ENCODE peak calls at places on chromosomes 3 and 15, in ten cellular contexts. One of them, this sample, is unnamed.
A peak's percentile ranks its signal among the peaks of the same experiment; 100 is the strongest.

GRCh38 chr15:98505611-98506031 is 142.7 kb upstream of the IGF1R start:
- DNase-seq in endothelial cell of umbilical vein: no peak
- DNase-seq in IMR-90: no peak
- DNase-seq in stomach: no peak
- DNase-seq in A549: no peak
- DNase-seq in transverse colon: no peak
- DNase-seq in sigmoid colon: peak; percentile 77
- DNase-seq in K562: no peak
- DNase-seq in heart left ventricle: no peak
- DNase-seq in tibial nerve: peak; percentile 67
- DNase-seq in this sample: peak; percentile 57

GRCh38 chr15:25863067-25863967 is at the start of gene ATP10A:
- DNase-seq in IMR-90: peak; percentile 71
- DNase-seq in sigmoid colon: peak; percentile 74
- DNase-seq in A549: peak; percentile 29
- DNase-seq in heart left ventricle: peak; percentile 49
- DNase-seq in transverse colon: no peak
- DNase-seq in stomach: no peak
- DNase-seq in K562: no peak
- DNase-seq in tibial nerve: no peak
- DNase-seq in endothelial cell of umbilical vein: no peak
- DNase-seq in this sample: no peak

GRCh38 chr3:188303823-188304222 is 149.9 kb downstream of the LPP start:
- DNase-seq in heart left ventricle: no peak
- DNase-seq in K562: no peak
- DNase-seq in sigmoid colon: no peak
- DNase-seq in transverse colon: no peak
- DNase-seq in endothelial cell of umbilical vein: no peak
- DNase-seq in tibial nerve: no peak
- DNase-seq in stomach: no peak
- DNase-seq in A549: no peak
- DNase-seq in IMR-90: no peak
- DNase-seq in this sample: no peak

GRCh38 chr3:170738756-170739155 is 131.2 kb downstream of the RPL22L1 start:
- DNase-seq in stomach: no peak
- DNase-seq in endothelial cell of umbilical vein: no peak
- DNase-seq in tibial nerve: no peak
- DNase-seq in K562: no peak
- DNase-seq in A549: no peak
- DNase-seq in transverse colon: no peak
- DNase-seq in IMR-90: no peak
- DNase-seq in sigmoid colon: no peak
- DNase-seq in heart left ventricle: no peak
- DNase-seq in this sample: no peak

GRCh38 chr3:62940763-62941632 is 65.8 kb upstream of the CADPS start:
- DNase-seq in IMR-90: peak; percentile 1
- DNase-seq in heart left ventricle: no peak
- DNase-seq in sigmoid colon: no peak
- DNase-seq in K562: peak; percentile 2
- DNase-seq in endothelial cell of umbilical vein: no peak
- DNase-seq in tibial nerve: no peak
- DNase-seq in A549: no peak
- DNase-seq in stomach: no peak
- DNase-seq in transverse colon: no peak
- DNase-seq in this sample: no peak

GRCh38 chr15:64150236-64150578 is 1.3 kb upstream of the SNX22 start:
- DNase-seq in tibial nerve: no peak
- DNase-seq in IMR-90: no peak
- DNase-seq in stomach: no peak
- DNase-seq in sigmoid colon: peak; percentile 52
- DNase-seq in transverse colon: no peak
- DNase-seq in endothelial cell of umbilical vein: no peak
- DNase-seq in heart left ventricle: no peak
- DNase-seq in K562: peak; percentile 58
- DNase-seq in A549: no peak
- DNase-seq in this sample: peak; percentile 68

GRCh38 chr15:62999923-63000484 is 42.5 kb upstream of the TPM1 start:
- DNase-seq in heart left ventricle: no peak
- DNase-seq in sigmoid colon: no peak
- DNase-seq in A549: no peak
- DNase-seq in IMR-90: no peak
- DNase-seq in endothelial cell of umbilical vein: no peak
- DNase-seq in K562: no peak
- DNase-seq in stomach: no peak
- DNase-seq in transverse colon: no peak
- DNase-seq in tibial nerve: no peak
- DNase-seq in this sample: peak; percentile 13

GRCh38 chr15:39300451-39301153 is 280.3 kb upstream of the THBS1 start:
- DNase-seq in endothelial cell of umbilical vein: peak; percentile 81
- DNase-seq in IMR-90: peak; percentile 66
- DNase-seq in K562: no peak
- DNase-seq in tibial nerve: no peak
- DNase-seq in transverse colon: no peak
- DNase-seq in sigmoid colon: no peak
- DNase-seq in A549: peak; percentile 30
- DNase-seq in stomach: no peak
- DNase-seq in heart left ventricle: no peak
- DNase-seq in this sample: no peak

DNA sequence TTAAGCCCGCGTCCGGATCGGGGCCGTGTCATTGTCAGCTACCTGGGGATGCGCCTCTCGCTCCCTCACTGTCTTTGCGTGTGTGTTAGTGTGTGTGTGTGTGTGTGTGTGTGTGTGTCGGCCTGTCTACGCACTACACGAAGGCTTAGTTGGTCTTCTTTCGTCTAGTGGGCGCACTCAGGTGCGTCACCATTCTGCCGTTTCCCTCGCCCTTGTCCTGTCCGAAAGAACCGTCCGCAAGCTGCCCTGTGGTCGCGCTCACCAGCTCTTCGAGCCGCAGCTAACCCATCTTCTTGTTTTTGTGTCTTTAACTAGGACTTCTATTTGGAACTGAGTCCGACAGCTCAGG is 650 bp upstream of the PAQR9 start:
- DNase-seq in IMR-90: peak; percentile 4
- DNase-seq in endothelial cell of umbilical vein: no peak
- DNase-seq in sigmoid colon: no peak
- DNase-seq in stomach: no peak
- DNase-seq in transverse colon: no peak
- DNase-seq in tibial nerve: no peak
- DNase-seq in heart left ventricle: no peak
- DNase-seq in A549: no peak
- DNase-seq in K562: no peak
- DNase-seq in this sample: no peak
- H3K4me3 ChIP-seq in IMR-90: peak overlapping the region; percentile 20
- H3K4me3 ChIP-seq in endothelial cell of umbilical vein: peak overlapping the region; percentile 35
- H3K4me3 ChIP-seq in sigmoid colon: peak overlapping the region; percentile 43
- H3K4me3 ChIP-seq in stomach: peak overlapping the region; percentile 68
- H3K4me3 ChIP-seq in transverse colon: no peak overlapping the region
- H3K4me3 ChIP-seq in tibial nerve: peak overlapping the region; percentile 60
- H3K4me3 ChIP-seq in heart left ventricle: peak overlapping the region; percentile 71
- H3K4me3 ChIP-seq in A549: peak overlapping the region; percentile 59
- H3K4me3 ChIP-seq in K562: peak overlapping the region; percentile 72
- H3K4me3 ChIP-seq in this sample: no peak overlapping the region

GRCh38 chr3:128804817-128805166 is 74.6 kb upstream of the ACAD9 start:
- DNase-seq in K562: no peak
- DNase-seq in stomach: no peak
- DNase-seq in transverse colon: no peak
- DNase-seq in endothelial cell of umbilical vein: no peak
- DNase-seq in A549: no peak
- DNase-seq in IMR-90: no peak
- DNase-seq in sigmoid colon: no peak
- DNase-seq in tibial nerve: no peak
- DNase-seq in heart left ventricle: no peak
- DNase-seq in this sample: no peak
- TF ChIP-seq POLR2A in K562: no peak
- TF ChIP-seq POLR2A in stomach: no peak
- TF ChIP-seq POLR2A in transverse colon: no peak
- TF ChIP-seq POLR2A in endothelial cell of umbilical vein: no peak
- TF ChIP-seq POLR2A in A549: no peak
- TF ChIP-seq POLR2A in IMR-90: no peak
- TF ChIP-seq POLR2A in sigmoid colon: no peak
- TF ChIP-seq POLR2A in tibial nerve: no peak
- TF ChIP-seq POLR2A in heart left ventricle: no peak
- TF ChIP-seq POLR2A in this sample: no peak

GRCh38 chr15:90957105-90957790 is 2.6 kb downstream of the RCCD1 start:
- DNase-seq in endothelial cell of umbilical vein: peak; percentile 40
- DNase-seq in K562: no peak
- DNase-seq in stomach: peak; percentile 42
- DNase-seq in IMR-90: peak; percentile 39
- DNase-seq in sigmoid colon: no peak
- DNase-seq in tibial nerve: no peak
- DNase-seq in heart left ventricle: no peak
- DNase-seq in A549: no peak
- DNase-seq in transverse colon: no peak
- DNase-seq in this sample: no peak

GRCh38 chr15:90956551-90957104 is 1.9 kb downstream of the RCCD1 start:
- DNase-seq in A549: peak; percentile 66
- DNase-seq in K562: no peak
- DNase-seq in heart left ventricle: peak; percentile 70
- DNase-seq in endothelial cell of umbilical vein: peak; percentile 79
- DNase-seq in tibial nerve: peak; percentile 63
- DNase-seq in IMR-90: peak; percentile 70
- DNase-seq in sigmoid colon: peak; percentile 87
- DNase-seq in transverse colon: peak; percentile 82
- DNase-seq in stomach: peak; percentile 83
- DNase-seq in this sample: peak; percentile 96

GRCh38 chr15:90959028-90959595 is 4.4 kb downstream of the RCCD1 start:
- DNase-seq in transverse colon: no peak
- DNase-seq in endothelial cell of umbilical vein: no peak
- DNase-seq in tibial nerve: no peak
- DNase-seq in heart left ventricle: no peak
- DNase-seq in stomach: no peak
- DNase-seq in sigmoid colon: no peak
- DNase-seq in A549: no peak
- DNase-seq in K562: no peak
- DNase-seq in IMR-90: no peak
- DNase-seq in this sample: no peak

GRCh38 chr15:90955911-90956310 is 1.2 kb downstream of the RCCD1 start:
- DNase-seq in IMR-90: no peak
- DNase-seq in sigmoid colon: no peak
- DNase-seq in A549: peak; percentile 35
- DNase-seq in endothelial cell of umbilical vein: no peak
- DNase-seq in transverse colon: peak; percentile 63
- DNase-seq in tibial nerve: no peak
- DNase-seq in heart left ventricle: no peak
- DNase-seq in stomach: peak; percentile 66
- DNase-seq in K562: peak; percentile 62
- DNase-seq in this sample: no peak

DNA sequence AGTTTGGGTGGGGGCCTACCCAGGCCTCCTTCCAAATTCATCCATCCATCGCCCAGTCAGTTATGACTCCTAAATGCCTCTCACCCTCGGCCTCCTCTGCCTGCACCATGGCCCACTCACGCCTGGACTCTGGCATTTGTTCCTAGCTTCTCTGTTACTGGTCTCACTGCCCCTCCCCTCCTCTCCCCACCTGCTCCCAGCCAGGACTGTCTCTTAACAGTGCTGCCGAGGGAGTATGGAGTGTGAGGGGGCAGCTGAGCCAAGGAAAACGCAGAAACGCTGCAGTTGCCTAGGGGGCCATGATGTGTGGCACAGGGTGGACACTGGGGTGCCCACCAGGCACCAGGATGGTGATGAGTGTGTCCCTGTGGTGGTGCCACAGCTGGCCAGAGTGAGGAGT is 3.1 kb downstream of the RCCD1 start:
- DNase-seq in A549: no peak
- DNase-seq in K562: no peak
- DNase-seq in sigmoid colon: no peak
- DNase-seq in heart left ventricle: no peak
- DNase-seq in stomach: no peak
- DNase-seq in transverse colon: no peak
- DNase-seq in tibial nerve: no peak
- DNase-seq in endothelial cell of umbilical vein: no peak
- DNase-seq in IMR-90: no peak
- DNase-seq in this sample: no peak
- H3K4me3 ChIP-seq in A549: no peak overlapping the region
- H3K4me3 ChIP-seq in K562: no peak overlapping the region
- H3K4me3 ChIP-seq in sigmoid colon: peak overlapping the region; percentile 56
- H3K4me3 ChIP-seq in heart left ventricle: peak overlapping the region; percentile 75
- H3K4me3 ChIP-seq in stomach: peak overlapping the region; percentile 76
- H3K4me3 ChIP-seq in transverse colon: no peak overlapping the region
- H3K4me3 ChIP-seq in tibial nerve: peak overlapping the region; percentile 63
- H3K4me3 ChIP-seq in endothelial cell of umbilical vein: no peak overlapping the region
- H3K4me3 ChIP-seq in IMR-90: no peak overlapping the region
- H3K4me3 ChIP-seq in this sample: no peak overlapping the region

GRCh38 chr15:43225201-43225949 is 4.6 kb upstream of the EPB42 start:
- DNase-seq in sigmoid colon: no peak
- DNase-seq in stomach: no peak
- DNase-seq in transverse colon: peak; percentile 18
- DNase-seq in endothelial cell of umbilical vein: peak; percentile 56
- DNase-seq in tibial nerve: no peak
- DNase-seq in K562: peak; percentile 78
- DNase-seq in IMR-90: peak; percentile 63
- DNase-seq in heart left ventricle: peak; percentile 24
- DNase-seq in A549: peak; percentile 52
- DNase-seq in this sample: peak; percentile 49

GRCh38 chr15:43219929-43220886 is 610 bp downstream of the EPB42 start:
- DNase-seq in heart left ventricle: no peak
- DNase-seq in A549: no peak
- DNase-seq in sigmoid colon: no peak
- DNase-seq in endothelial cell of umbilical vein: no peak
- DNase-seq in transverse colon: no peak
- DNase-seq in tibial nerve: no peak
- DNase-seq in stomach: no peak
- DNase-seq in IMR-90: no peak
- DNase-seq in K562: no peak
- DNase-seq in this sample: no peak

GRCh38 chr15:43215961-43216360 is 4.9 kb downstream of the EPB42 start:
- DNase-seq in IMR-90: peak; percentile 54
- DNase-seq in K562: no peak
- DNase-seq in A549: peak; percentile 25
- DNase-seq in heart left ventricle: no peak
- DNase-seq in tibial nerve: no peak
- DNase-seq in sigmoid colon: no peak
- DNase-seq in transverse colon: no peak
- DNase-seq in stomach: no peak
- DNase-seq in endothelial cell of umbilical vein: no peak
- DNase-seq in this sample: peak; percentile 74

GRCh38 chr15:43218908-43219706 is 1.7 kb downstream of the EPB42 start:
- DNase-seq in stomach: no peak
- DNase-seq in heart left ventricle: no peak
- DNase-seq in transverse colon: no peak
- DNase-seq in endothelial cell of umbilical vein: peak; percentile 6
- DNase-seq in IMR-90: peak; percentile 18
- DNase-seq in A549: peak; percentile 20
- DNase-seq in sigmoid colon: no peak
- DNase-seq in tibial nerve: no peak
- DNase-seq in K562: peak; percentile 77
- DNase-seq in this sample: peak; percentile 66

GRCh38 chr15:43220991-43221403 is at the start of gene EPB42:
- DNase-seq in transverse colon: no peak
- DNase-seq in K562: peak; percentile 83
- DNase-seq in IMR-90: no peak
- DNase-seq in tibial nerve: no peak
- DNase-seq in sigmoid colon: no peak
- DNase-seq in heart left ventricle: no peak
- DNase-seq in endothelial cell of umbilical vein: no peak
- DNase-seq in stomach: no peak
- DNase-seq in A549: no peak
- DNase-seq in this sample: no peak
- TF ChIP-seq POLR2A in transverse colon: no peak
- TF ChIP-seq POLR2A in K562: no peak
- TF ChIP-seq POLR2A in IMR-90: no peak
- TF ChIP-seq POLR2A in tibial nerve: no peak
- TF ChIP-seq POLR2A in sigmoid colon: no peak
- TF ChIP-seq POLR2A in heart left ventricle: no peak
- TF ChIP-seq POLR2A in endothelial cell of umbilical vein: no peak
- TF ChIP-seq POLR2A in stomach: no peak
- TF ChIP-seq POLR2A in A549: no peak
- TF ChIP-seq POLR2A in this sample: no peak